ENCODE peak calls at places on chromosomes 7 and 10, in nine cellular contexts. R is hepatocyte; B is nephron progenitor cell; P is neural crest cell; E is astrocyte of the hippocampus; N is activated CD4-positive, CD25-positive, alpha-beta regulatory T cell; H is RPMI7951; Q is activated CD8-positive, alpha-beta memory T cell treated with anti-CD3 and anti-CD28 coated beads for 48 hours; D is occipital lobe. M is an unnamed sample.

GRCh38 chr7:78151229-78151628 is 352.7 kb downstream of the PHTF2 start:
- DNase-seq in R (no peak), B (no peak), P (no peak), E (peak; percentile 89), N (no peak), H (peak; percentile 92), Q (no peak), D (no peak), M (no peak)

GRCh38 chr7:120989571-120990220 is 1.2 kb downstream of the CPED1 start:
- DNase-seq in R (no peak), B (peak; percentile 12), P (no peak), E (no peak), N (no peak), H (no peak), Q (no peak), D (no peak), M (no peak)

GRCh38 chr10:28715757-28716156 is 38.4 kb downstream of the BAMBI start:
- DNase-seq in R (no peak), B (no peak), P (no peak), E (no peak), N (no peak), H (no peak), Q (no peak), D (no peak), M (no peak)

GRCh38 chr7:47588704-47589225 is 6.9 kb upstream of the TNS3 start:
- DNase-seq in R (peak; percentile 37), B (no peak), P (no peak), E (no peak), N (no peak), H (no peak), Q (no peak), D (no peak), M (no peak)

GRCh38 chr10:132272061-132272766 is 35.5 kb downstream of the STK32C start:
- DNase-seq in R (peak; percentile 36), B (no peak), P (no peak), E (peak; percentile 69), N (no peak), H (no peak), Q (no peak), D (peak; percentile 70), M (no peak)

GRCh38 chr7:50780436-50780835 is 2.3 kb downstream of the GRB10 start:
- DNase-seq in R (no peak), B (no peak), P (no peak), E (no peak), N (no peak), H (no peak), Q (no peak), D (no peak), M (no peak)

GRCh38 chr7:155800741-155801267 is 11.5 kb downstream of the SHH start:
- DNase-seq in R (no peak), B (no peak), P (no peak), E (no peak), N (no peak), H (no peak), Q (no peak), D (no peak), M (no peak)

GRCh38 chr10:132062181-132062515 is 3.6 kb upstream of the JAKMIP3 start:
- DNase-seq in R (no peak), B (no peak), P (no peak), E (no peak), N (no peak), H (no peak), Q (no peak), D (no peak), M (no peak)

GRCh38 chr10:74297389-74298080 is 146.5 kb downstream of the ADK start:
- DNase-seq in R (no peak), B (no peak), P (no peak), E (no peak), N (no peak), H (no peak), Q (no peak), D (no peak), M (no peak)

GRCh38 chr7:9691286-9691685 is 1257.9 kb downstream of the NXPH1 start:
- DNase-seq in R (no peak), B (peak; percentile 13), P (no peak), E (peak; percentile 5), N (no peak), H (no peak), Q (no peak), D (no peak), M (no peak)

GRCh38 chr10:128086003-128086863 is 40.0 kb downstream of the MKI67 start:
- DNase-seq in R (no peak), B (no peak), P (no peak), E (no peak), N (no peak), H (peak; percentile 77), Q (no peak), D (no peak), M (no peak)